ENCODE peak calls at places on chromosomes 5 and 9, in seven cellular contexts. O is kidney epithelial cell, W is hepatocyte, Y is activated gamma-delta T cell treated with Interleukin-2 at 50 U/mL for 16 hours, F is mesendoderm, L is GM13977, B is heart right ventricle. G is an unnamed sample.

GRCh38 chr5:140560227-140560626 is 3.0 kb upstream of the SRA1 start:
- DNase-seq in L (no peak), B (no peak), F (no peak), O (no peak), W (no peak), Y (no peak), G (no peak)

GRCh38 chr5:72194846-72195245 is 87.6 kb downstream of the MAP1B start:
- DNase-seq in W (no peak), B (no peak), O (no peak), Y (peak), F (no peak), L (peak), G (peak)

GRCh38 chr9:130296783-130297055 is 31.2 kb downstream of the HMCN2 start:
- DNase-seq in F (no peak), W (no peak), O (no peak), L (no peak), Y (no peak), B (no peak), G (no peak)

GRCh38 chr9:87179556-87180340 is 232.4 kb upstream of the GAS1 start:
- DNase-seq in F (peak), O (no peak), B (no peak), W (no peak), L (no peak), Y (no peak), G (peak)

GRCh38 chr9:85610074-85610855 is 131.5 kb downstream of the AGTPBP1 start:
- DNase-seq in W (peak), O (peak), L (peak), B (peak), F (peak), Y (peak), G (peak)

GRCh38 chr5:109324351-109324750 is 85.4 kb downstream of the PJA2 start:
- DNase-seq in Y (no peak), O (no peak), F (peak), L (no peak), W (no peak), B (no peak), G (no peak)

GRCh38 chr5:58054018-58054417 is 405.9 kb downstream of the PLK2 start:
- DNase-seq in W (no peak), F (no peak), L (no peak), B (no peak), Y (no peak), O (no peak), G (no peak)

GRCh38 chr9:138061631-138062030 is 184.0 kb downstream of the CACNA1B start:
- DNase-seq in Y (no peak), F (no peak), W (no peak), O (no peak), L (no peak), B (no peak), G (no peak)

GRCh38 chr9:124844291-124844690 is 9.0 kb upstream of the WDR38 start:
- DNase-seq in Y (no peak), F (no peak), B (no peak), L (no peak), W (no peak), O (no peak), G (no peak)

GRCh38 chr9:134033516-134034214 is 8.4 kb downstream of the BRD3OS start:
- DNase-seq in F (no peak), W (no peak), O (no peak), Y (no peak), L (no peak), B (no peak), G (no peak)

GRCh38 chr5:160937570-160937969 is 85.6 kb upstream of the ATP10B start:
- DNase-seq in W (no peak), B (no peak), Y (no peak), L (no peak), O (no peak), F (no peak), G (no peak)

GRCh38 chr5:80198399-80198798 is 57.4 kb downstream of the SERINC5 start:
- DNase-seq in O (no peak), B (peak), Y (no peak), F (no peak), W (no peak), L (no peak), G (no peak)

GRCh38 chr9:14132798-14133197 is 181.1 kb downstream of the NFIB start:
- DNase-seq in F (no peak), B (no peak), O (no peak), L (no peak), Y (no peak), W (no peak), G (no peak)

GRCh38 chr5:154860123-154860522 is 1.7 kb downstream of the CNOT8 start:
- DNase-seq in B (no peak), F (peak), O (no peak), Y (no peak), W (no peak), L (no peak), G (no peak)

GRCh38 chr5:92581249-92581648 is 999.8 kb downstream of the NR2F1-AS1 start:
- DNase-seq in F (no peak), W (no peak), B (no peak), L (no peak), Y (no peak), O (no peak), G (no peak)

GRCh38 chr9:136050706-136051567 is 44.2 kb downstream of the NACC2 start:
- DNase-seq in W (peak), Y (no peak), F (peak), O (no peak), L (peak), B (no peak), G (no peak)

GRCh38 chr9:36744678-36745077 is 172.0 kb downstream of the MELK start:
- DNase-seq in W (no peak), Y (no peak), F (no peak), B (no peak), O (no peak), L (no peak), G (no peak)

G was measured in GM12865.